ENCODE peak calls at places on chromosome 11, in four cellular contexts. M, Q, K and P are unnamed samples.
A peak's percentile ranks its signal among the peaks of the same experiment; 100 is the strongest.

GRCh38 chr11:88799749-88800500 is 265.9 kb downstream of the GRM5 start:
- DNase-seq in M (no peak), K (no peak), Q (no peak), P (no peak)

GRCh38 chr11:93850585-93851018 is at the start of gene VSTM5:
- DNase-seq in Q (no peak), M (no peak), K (no peak), P (no peak)

GRCh38 chr11:36041988-36042606 is 98.2 kb downstream of the LDLRAD3 start:
- DNase-seq in Q (peak; percentile 33), K (no peak), M (no peak), P (no peak)

GRCh38 chr11:12806113-12806512 is 131.9 kb downstream of the TEAD1 start:
- DNase-seq in Q (no peak), K (no peak), M (peak; percentile 50), P (no peak)

GRCh38 chr11:61922539-61922938 is 5.2 kb upstream of the RAB3IL1 start:
- DNase-seq in Q (peak; percentile 71), K (peak; percentile 66), M (no peak), P (peak; percentile 87)

GRCh38 chr11:29485641-29486040 is 531.2 kb downstream of the KCNA4 start:
- DNase-seq in M (no peak), K (no peak), Q (no peak), P (no peak)

GRCh38 chr11:27563201-27563600 is 56.6 kb upstream of the LIN7C start:
- DNase-seq in K (no peak), M (no peak), Q (no peak), P (no peak)

GRCh38 chr11:117199061-117199915 is at the start of gene TAGLN:
- DNase-seq in K (peak; percentile 64), M (peak; percentile 64), Q (no peak), P (peak; percentile 95)

GRCh38 chr11:105274631-105275030 is 135.1 kb upstream of the CARD18 start:
- DNase-seq in K (no peak), M (no peak), Q (no peak), P (no peak)

GRCh38 chr11:81237139-81237538 is 1496.5 kb downstream of the FAM181B start:
- DNase-seq in M (no peak), Q (peak; percentile 66), K (no peak), P (no peak)

GRCh38 chr11:44301856-44302231 is 8.1 kb downstream of the ALX4 start:
- DNase-seq in Q (peak; percentile 93), M (no peak), K (no peak), P (no peak)
- H3K4me3 ChIP-seq in Q (no peak overlapping the region), M (no peak overlapping the region), K (no peak overlapping the region), P (no peak overlapping the region)

GRCh38 chr11:118612378-118612777 is 5.0 kb downstream of the PHLDB1 start:
- DNase-seq in K (no peak), Q (no peak), M (no peak), P (peak; percentile 85)

GRCh38 chr11:118609380-118610219 is 2.2 kb downstream of the PHLDB1 start:
- DNase-seq in Q (peak; percentile 31), K (no peak), M (no peak), P (peak; percentile 79)

GRCh38 chr11:118610220-118610772 is 2.9 kb downstream of the PHLDB1 start:
- DNase-seq in K (no peak), M (no peak), Q (no peak), P (peak; percentile 79)

GRCh38 chr11:118608268-118609214 is 1.1 kb downstream of the PHLDB1 start:
- DNase-seq in K (peak; percentile 67), M (no peak), Q (peak; percentile 83), P (peak; percentile 90)

GRCh38 chr11:118610773-118611432 is 3.5 kb downstream of the PHLDB1 start:
- DNase-seq in K (peak; percentile 80), M (peak; percentile 82), Q (peak; percentile 79), P (peak; percentile 94)
- H3K4me3 ChIP-seq in K (peak overlapping the region; percentile 36), M (peak overlapping the region; percentile 39), Q (no peak overlapping the region), P (peak overlapping the region; percentile 52)

DNA sequence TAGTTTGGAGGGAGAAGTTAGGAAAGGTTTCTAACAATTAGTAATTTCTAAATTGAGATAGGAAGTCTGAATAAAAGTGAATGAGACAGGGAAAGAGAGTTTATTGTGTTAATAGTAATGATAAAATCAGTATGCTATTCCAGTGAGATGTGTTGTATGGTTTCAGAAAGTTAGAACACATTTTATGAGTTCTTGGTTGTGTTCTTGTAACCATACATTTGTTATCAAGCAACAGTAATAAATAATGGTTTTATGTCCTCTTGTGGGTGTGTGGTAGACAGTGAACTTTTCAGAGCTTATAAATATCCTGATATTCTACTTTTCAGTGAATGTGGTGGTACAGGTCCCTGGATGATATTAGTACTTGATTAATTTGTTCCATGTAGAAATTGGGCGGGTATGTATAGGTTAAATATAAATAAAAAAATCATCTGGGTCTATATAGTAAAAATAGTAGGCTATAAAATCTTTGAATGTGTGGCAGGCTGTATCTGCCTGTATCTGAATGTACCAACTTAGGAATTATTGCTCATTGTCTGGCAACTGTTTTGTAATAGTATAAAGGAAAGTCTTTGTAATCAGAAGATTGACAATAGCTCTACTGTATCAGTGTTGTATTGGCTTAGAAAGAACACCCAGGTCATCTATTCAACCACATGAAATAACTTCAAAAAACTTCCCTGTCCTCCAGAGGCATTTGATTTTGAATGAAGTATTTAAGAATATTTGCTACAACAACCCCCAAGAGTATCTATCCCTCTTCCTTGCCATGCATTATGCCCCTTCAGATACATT is 54.8 kb downstream of the UVRAG start:
- DNase-seq in K (no peak), Q (no peak), M (no peak), P (no peak)
- H3K4me3 ChIP-seq in K (no peak overlapping the region), Q (no peak overlapping the region), M (no peak overlapping the region), P (no peak overlapping the region)

GRCh38 chr11:65898656-65899355 is 1.4 kb downstream of the FOSL1 start:
- DNase-seq in M (no peak), Q (no peak), K (no peak), P (no peak)
- H3K4me3 ChIP-seq in M (peak overlapping the region; percentile 59), Q (peak overlapping the region; percentile 90), K (peak overlapping the region; percentile 40), P (no peak overlapping the region)

DNA sequence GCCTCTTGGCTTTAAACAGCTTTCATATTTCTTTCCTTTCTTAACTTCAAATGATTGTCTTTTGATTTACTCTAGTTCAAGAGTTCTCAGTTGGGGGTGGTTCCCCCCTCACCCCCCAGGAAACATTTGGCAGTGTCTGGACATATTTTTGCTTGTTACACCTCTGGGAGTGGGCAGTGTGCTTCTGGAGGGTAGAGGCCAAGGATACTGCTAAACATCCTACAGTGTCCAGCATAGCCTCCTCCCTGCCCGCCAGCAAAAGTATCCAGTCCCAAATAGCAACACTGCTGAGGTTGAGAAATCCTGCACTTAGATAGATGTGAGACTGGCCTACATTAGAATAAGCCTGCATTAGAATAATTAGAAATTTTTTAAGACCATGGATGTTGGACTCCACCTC is 3.2 kb downstream of the PPP6R3 start:
- DNase-seq in M (no peak), K (no peak), Q (no peak), P (no peak)
- H3K4me3 ChIP-seq in M (no peak overlapping the region), K (no peak overlapping the region), Q (peak overlapping the region; percentile 96), P (no peak overlapping the region)

GRCh38 chr11:9663699-9664275 is at the start of gene SWAP70:
- DNase-seq in M (peak; percentile 92), K (peak; percentile 92), Q (peak; percentile 82), P (peak; percentile 97)

GRCh38 chr11:9662273-9662672 is 1.6 kb upstream of the SWAP70 start:
- DNase-seq in M (no peak), K (no peak), Q (peak; percentile 74), P (peak; percentile 68)

GRCh38 chr11:9664276-9665171 is 647 bp downstream of the SWAP70 start:
- DNase-seq in K (peak; percentile 60), M (peak; percentile 52), Q (peak; percentile 68), P (peak; percentile 66)

GRCh38 chr11:9669954-9670353 is 6.1 kb downstream of the SWAP70 start:
- DNase-seq in M (no peak), Q (no peak), K (no peak), P (no peak)

GRCh38 chr11:9665749-9666148 is 1.9 kb downstream of the SWAP70 start:
- DNase-seq in M (no peak), Q (no peak), K (no peak), P (no peak)
- H3K4me3 ChIP-seq in M (no peak overlapping the region), Q (no peak overlapping the region), K (no peak overlapping the region), P (no peak overlapping the region)

DNA sequence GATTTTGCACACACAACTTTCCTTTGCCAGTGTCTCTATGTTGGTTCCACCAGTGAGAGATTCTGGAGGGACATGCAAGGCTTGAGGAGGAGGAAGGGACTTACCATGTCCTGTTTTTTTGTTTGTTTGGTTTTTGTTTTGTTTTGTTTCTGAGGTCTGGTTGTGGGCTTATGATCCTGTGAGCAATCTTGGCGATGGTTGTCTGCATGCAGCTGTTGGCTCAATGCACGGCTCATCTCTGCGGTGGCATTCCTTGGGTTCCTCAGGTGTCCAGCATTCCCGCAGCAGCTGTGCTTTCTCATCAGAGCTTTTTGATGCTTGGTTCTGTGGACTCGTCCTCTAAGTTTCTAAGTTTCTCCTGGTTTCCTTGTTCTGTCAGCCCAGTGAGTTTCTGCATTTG is 4.8 kb upstream of the NNMT start:
- DNase-seq in M (no peak), Q (no peak), K (no peak), P (no peak)
- H3K4me3 ChIP-seq in M (no peak overlapping the region), Q (no peak overlapping the region), K (peak overlapping the region; percentile 39), P (no peak overlapping the region)